ENCODE peak calls at places on chromosomes 1 and 21, in eight cellular contexts. One of them, this sample, is unnamed.

GRCh38 chr21:31529406-31529805 is 130.1 kb upstream of the SOD1 start:
- DNase-seq in brain microvascular endothelial cell: no peak
- DNase-seq in T47D: peak
- DNase-seq in iPS-NIHi11: no peak
- DNase-seq in NCI-H2081 treated with DMSO at 0.1 percent for 48 hours: no peak
- DNase-seq in stimulated activated CD4-positive, alpha-beta T cell treated with anti-CD3 and anti-CD28 coated beads, Interleukin-2, amount 100 ng/mL, for 48 hours: no peak
- DNase-seq in AG09319: no peak
- DNase-seq in AG08395: no peak
- DNase-seq in this sample: no peak

GRCh38 chr1:196355206-196355786 is 252.9 kb downstream of the KCNT2 start:
- DNase-seq in stimulated activated CD4-positive, alpha-beta T cell treated with anti-CD3 and anti-CD28 coated beads, Interleukin-2, amount 100 ng/mL, for 48 hours: no peak
- DNase-seq in brain microvascular endothelial cell: peak
- DNase-seq in NCI-H2081 treated with DMSO at 0.1 percent for 48 hours: peak
- DNase-seq in AG09319: peak
- DNase-seq in T47D: peak
- DNase-seq in AG08395: peak
- DNase-seq in iPS-NIHi11: no peak
- DNase-seq in this sample: no peak

GRCh38 chr1:115138973-115139372 is 49.7 kb upstream of the TSPAN2 start:
- DNase-seq in iPS-NIHi11: peak
- DNase-seq in AG08395: peak
- DNase-seq in AG09319: peak
- DNase-seq in NCI-H2081 treated with DMSO at 0.1 percent for 48 hours: peak
- DNase-seq in stimulated activated CD4-positive, alpha-beta T cell treated with anti-CD3 and anti-CD28 coated beads, Interleukin-2, amount 100 ng/mL, for 48 hours: peak
- DNase-seq in T47D: peak
- DNase-seq in brain microvascular endothelial cell: peak
- DNase-seq in this sample: peak

GRCh38 chr1:91014475-91014874 is 7.4 kb downstream of the ZNF644 start:
- DNase-seq in NCI-H2081 treated with DMSO at 0.1 percent for 48 hours: no peak
- DNase-seq in iPS-NIHi11: no peak
- DNase-seq in AG09319: no peak
- DNase-seq in brain microvascular endothelial cell: no peak
- DNase-seq in AG08395: no peak
- DNase-seq in T47D: no peak
- DNase-seq in stimulated activated CD4-positive, alpha-beta T cell treated with anti-CD3 and anti-CD28 coated beads, Interleukin-2, amount 100 ng/mL, for 48 hours: no peak
- DNase-seq in this sample: no peak

GRCh38 chr21:32393677-32394001 is 827 bp upstream of the URB1 start:
- DNase-seq in AG08395: no peak
- DNase-seq in T47D: no peak
- DNase-seq in stimulated activated CD4-positive, alpha-beta T cell treated with anti-CD3 and anti-CD28 coated beads, Interleukin-2, amount 100 ng/mL, for 48 hours: no peak
- DNase-seq in brain microvascular endothelial cell: no peak
- DNase-seq in AG09319: no peak
- DNase-seq in iPS-NIHi11: no peak
- DNase-seq in NCI-H2081 treated with DMSO at 0.1 percent for 48 hours: no peak
- DNase-seq in this sample: no peak

GRCh38 chr1:23081376-23081775 is 62.1 kb downstream of the KDM1A start:
- DNase-seq in T47D: peak
- DNase-seq in iPS-NIHi11: peak
- DNase-seq in AG08395: no peak
- DNase-seq in AG09319: no peak
- DNase-seq in stimulated activated CD4-positive, alpha-beta T cell treated with anti-CD3 and anti-CD28 coated beads, Interleukin-2, amount 100 ng/mL, for 48 hours: no peak
- DNase-seq in NCI-H2081 treated with DMSO at 0.1 percent for 48 hours: no peak
- DNase-seq in brain microvascular endothelial cell: no peak
- DNase-seq in this sample: no peak

GRCh38 chr21:32463889-32464300 is 51.4 kb downstream of the EVA1C start:
- DNase-seq in NCI-H2081 treated with DMSO at 0.1 percent for 48 hours: no peak
- DNase-seq in T47D: no peak
- DNase-seq in iPS-NIHi11: no peak
- DNase-seq in AG09319: no peak
- DNase-seq in AG08395: peak
- DNase-seq in stimulated activated CD4-positive, alpha-beta T cell treated with anti-CD3 and anti-CD28 coated beads, Interleukin-2, amount 100 ng/mL, for 48 hours: no peak
- DNase-seq in brain microvascular endothelial cell: peak
- DNase-seq in this sample: no peak

GRCh38 chr1:110214454-110215404 is 4.6 kb downstream of the KCNC4 start:
- DNase-seq in AG09319: no peak
- DNase-seq in brain microvascular endothelial cell: no peak
- DNase-seq in stimulated activated CD4-positive, alpha-beta T cell treated with anti-CD3 and anti-CD28 coated beads, Interleukin-2, amount 100 ng/mL, for 48 hours: no peak
- DNase-seq in NCI-H2081 treated with DMSO at 0.1 percent for 48 hours: no peak
- DNase-seq in iPS-NIHi11: no peak
- DNase-seq in AG08395: no peak
- DNase-seq in T47D: peak
- DNase-seq in this sample: no peak

GRCh38 chr1:19390901-19391595 is 78.9 kb downstream of the SLC66A1 start:
- DNase-seq in AG08395: peak
- DNase-seq in NCI-H2081 treated with DMSO at 0.1 percent for 48 hours: no peak
- DNase-seq in T47D: peak
- DNase-seq in iPS-NIHi11: peak
- DNase-seq in AG09319: peak
- DNase-seq in stimulated activated CD4-positive, alpha-beta T cell treated with anti-CD3 and anti-CD28 coated beads, Interleukin-2, amount 100 ng/mL, for 48 hours: peak
- DNase-seq in brain microvascular endothelial cell: peak
- DNase-seq in this sample: peak

GRCh38 chr1:39902121-39902807 is 547 bp upstream of the MYCL start:
- DNase-seq in T47D: peak
- DNase-seq in stimulated activated CD4-positive, alpha-beta T cell treated with anti-CD3 and anti-CD28 coated beads, Interleukin-2, amount 100 ng/mL, for 48 hours: peak
- DNase-seq in AG09319: no peak
- DNase-seq in iPS-NIHi11: peak
- DNase-seq in brain microvascular endothelial cell: no peak
- DNase-seq in NCI-H2081 treated with DMSO at 0.1 percent for 48 hours: no peak
- DNase-seq in AG08395: peak
- DNase-seq in this sample: peak

GRCh38 chr1:56060901-56061300 is 518.5 kb downstream of the PLPP3 start:
- DNase-seq in stimulated activated CD4-positive, alpha-beta T cell treated with anti-CD3 and anti-CD28 coated beads, Interleukin-2, amount 100 ng/mL, for 48 hours: no peak
- DNase-seq in brain microvascular endothelial cell: no peak
- DNase-seq in AG08395: peak
- DNase-seq in NCI-H2081 treated with DMSO at 0.1 percent for 48 hours: no peak
- DNase-seq in iPS-NIHi11: no peak
- DNase-seq in T47D: no peak
- DNase-seq in AG09319: peak
- DNase-seq in this sample: no peak

GRCh38 chr1:183023601-183024351 is 556 bp downstream of the LAMC1 start:
- DNase-seq in NCI-H2081 treated with DMSO at 0.1 percent for 48 hours: no peak
- DNase-seq in brain microvascular endothelial cell: no peak
- DNase-seq in AG09319: no peak
- DNase-seq in T47D: peak
- DNase-seq in stimulated activated CD4-positive, alpha-beta T cell treated with anti-CD3 and anti-CD28 coated beads, Interleukin-2, amount 100 ng/mL, for 48 hours: peak
- DNase-seq in iPS-NIHi11: peak
- DNase-seq in AG08395: no peak
- DNase-seq in this sample: peak

GRCh38 chr1:6245869-6246496 is 2.0 kb downstream of the HES3 start:
- DNase-seq in AG09319: no peak
- DNase-seq in T47D: peak
- DNase-seq in AG08395: no peak
- DNase-seq in stimulated activated CD4-positive, alpha-beta T cell treated with anti-CD3 and anti-CD28 coated beads, Interleukin-2, amount 100 ng/mL, for 48 hours: peak
- DNase-seq in brain microvascular endothelial cell: no peak
- DNase-seq in NCI-H2081 treated with DMSO at 0.1 percent for 48 hours: no peak
- DNase-seq in iPS-NIHi11: peak
- DNase-seq in this sample: peak

GRCh38 chr1:150165622-150166612 is 16.2 kb downstream of the PLEKHO1 start:
- DNase-seq in T47D: peak
- DNase-seq in NCI-H2081 treated with DMSO at 0.1 percent for 48 hours: no peak
- DNase-seq in brain microvascular endothelial cell: peak
- DNase-seq in iPS-NIHi11: peak
- DNase-seq in AG09319: no peak
- DNase-seq in stimulated activated CD4-positive, alpha-beta T cell treated with anti-CD3 and anti-CD28 coated beads, Interleukin-2, amount 100 ng/mL, for 48 hours: no peak
- DNase-seq in AG08395: peak
- DNase-seq in this sample: no peak

GRCh38 chr1:172417552-172417951 is 2.9 kb upstream of the C1orf105 start:
- DNase-seq in NCI-H2081 treated with DMSO at 0.1 percent for 48 hours: no peak
- DNase-seq in iPS-NIHi11: no peak
- DNase-seq in stimulated activated CD4-positive, alpha-beta T cell treated with anti-CD3 and anti-CD28 coated beads, Interleukin-2, amount 100 ng/mL, for 48 hours: no peak
- DNase-seq in T47D: no peak
- DNase-seq in AG09319: no peak
- DNase-seq in AG08395: no peak
- DNase-seq in brain microvascular endothelial cell: no peak
- DNase-seq in this sample: no peak

GRCh38 chr21:45162115-45162514 is 87.7 kb downstream of the ADARB1 start:
- DNase-seq in brain microvascular endothelial cell: no peak
- DNase-seq in stimulated activated CD4-positive, alpha-beta T cell treated with anti-CD3 and anti-CD28 coated beads, Interleukin-2, amount 100 ng/mL, for 48 hours: no peak
- DNase-seq in iPS-NIHi11: no peak
- DNase-seq in AG09319: no peak
- DNase-seq in T47D: no peak
- DNase-seq in NCI-H2081 treated with DMSO at 0.1 percent for 48 hours: no peak
- DNase-seq in AG08395: no peak
- DNase-seq in this sample: no peak

This sample was measured in GM12892.